ENCODE peak calls at places on chromosomes 3 and 15, in seven cellular contexts. One of them, this sample, is unnamed.

GRCh38 chr3:128949158-128949557 is 44.7 kb downstream of the CFAP92 start:
- DNase-seq in bronchial epithelial cell: no peak
- DNase-seq in tibial artery: no peak
- DNase-seq in lower leg skin: no peak
- DNase-seq in left ventricle myocardium inferior: no peak
- DNase-seq in skeletal muscle cell: no peak
- DNase-seq in ovary: no peak
- DNase-seq in this sample: no peak

GRCh38 chr3:104628185-104628789 is 738.4 kb upstream of the ALCAM start:
- DNase-seq in lower leg skin: no peak
- DNase-seq in bronchial epithelial cell: peak
- DNase-seq in tibial artery: no peak
- DNase-seq in left ventricle myocardium inferior: no peak
- DNase-seq in ovary: no peak
- DNase-seq in skeletal muscle cell: peak
- DNase-seq in this sample: no peak

GRCh38 chr3:23663246-23663645 is 142.5 kb upstream of the UBE2E1 start:
- DNase-seq in tibial artery: no peak
- DNase-seq in skeletal muscle cell: no peak
- DNase-seq in lower leg skin: no peak
- DNase-seq in ovary: no peak
- DNase-seq in left ventricle myocardium inferior: no peak
- DNase-seq in bronchial epithelial cell: no peak
- DNase-seq in this sample: no peak

GRCh38 chr15:65460948-65461347 is 38.2 kb upstream of the IGDCC4 start:
- DNase-seq in lower leg skin: no peak
- DNase-seq in left ventricle myocardium inferior: no peak
- DNase-seq in ovary: no peak
- DNase-seq in tibial artery: no peak
- DNase-seq in skeletal muscle cell: no peak
- DNase-seq in bronchial epithelial cell: peak
- DNase-seq in this sample: no peak

GRCh38 chr3:1533763-1534162 is 440.9 kb downstream of the CNTN6 start:
- DNase-seq in left ventricle myocardium inferior: no peak
- DNase-seq in skeletal muscle cell: no peak
- DNase-seq in bronchial epithelial cell: no peak
- DNase-seq in tibial artery: no peak
- DNase-seq in ovary: no peak
- DNase-seq in lower leg skin: no peak
- DNase-seq in this sample: no peak

GRCh38 chr3:141181191-141181590 is 50.4 kb upstream of the PXYLP1 start:
- DNase-seq in left ventricle myocardium inferior: no peak
- DNase-seq in lower leg skin: no peak
- DNase-seq in ovary: no peak
- DNase-seq in bronchial epithelial cell: no peak
- DNase-seq in tibial artery: no peak
- DNase-seq in skeletal muscle cell: no peak
- DNase-seq in this sample: no peak

GRCh38 chr15:101692799-101693198 is 31.5 kb downstream of the TARS3 start:
- DNase-seq in left ventricle myocardium inferior: no peak
- DNase-seq in tibial artery: no peak
- DNase-seq in ovary: no peak
- DNase-seq in lower leg skin: no peak
- DNase-seq in bronchial epithelial cell: peak
- DNase-seq in skeletal muscle cell: no peak
- DNase-seq in this sample: no peak

GRCh38 chr3:16048435-16049318 is 125.8 kb upstream of the GALNT15 start:
- DNase-seq in left ventricle myocardium inferior: no peak
- DNase-seq in tibial artery: no peak
- DNase-seq in skeletal muscle cell: no peak
- DNase-seq in lower leg skin: no peak
- DNase-seq in ovary: no peak
- DNase-seq in bronchial epithelial cell: peak
- DNase-seq in this sample: no peak

GRCh38 chr3:141969711-141970110 is 93.3 kb downstream of the ATP1B3 start:
- DNase-seq in lower leg skin: no peak
- DNase-seq in left ventricle myocardium inferior: no peak
- DNase-seq in tibial artery: no peak
- DNase-seq in ovary: no peak
- DNase-seq in bronchial epithelial cell: no peak
- DNase-seq in skeletal muscle cell: no peak
- DNase-seq in this sample: no peak

GRCh38 chr3:64627471-64628321 is 60.1 kb downstream of the ADAMTS9 start:
- DNase-seq in ovary: no peak
- DNase-seq in bronchial epithelial cell: peak
- DNase-seq in tibial artery: no peak
- DNase-seq in lower leg skin: no peak
- DNase-seq in left ventricle myocardium inferior: no peak
- DNase-seq in skeletal muscle cell: peak
- DNase-seq in this sample: peak

GRCh38 chr3:24493951-24494615 is 567 bp downstream of the THRB start:
- DNase-seq in lower leg skin: peak
- DNase-seq in tibial artery: peak
- DNase-seq in skeletal muscle cell: no peak
- DNase-seq in ovary: peak
- DNase-seq in bronchial epithelial cell: no peak
- DNase-seq in left ventricle myocardium inferior: peak
- DNase-seq in this sample: no peak

GRCh38 chr3:47910777-47911440 is 105.3 kb downstream of the MAP4 start:
- DNase-seq in lower leg skin: peak
- DNase-seq in left ventricle myocardium inferior: no peak
- DNase-seq in ovary: no peak
- DNase-seq in skeletal muscle cell: peak
- DNase-seq in bronchial epithelial cell: peak
- DNase-seq in tibial artery: no peak
- DNase-seq in this sample: peak

GRCh38 chr15:70479785-70480184 is 283.6 kb downstream of the UACA start:
- DNase-seq in lower leg skin: no peak
- DNase-seq in tibial artery: no peak
- DNase-seq in bronchial epithelial cell: no peak
- DNase-seq in ovary: no peak
- DNase-seq in left ventricle myocardium inferior: no peak
- DNase-seq in skeletal muscle cell: no peak
- DNase-seq in this sample: no peak
- H3K4me3 ChIP-seq in lower leg skin: no peak
- H3K4me3 ChIP-seq in tibial artery: no peak
- H3K4me3 ChIP-seq in bronchial epithelial cell: no peak
- H3K4me3 ChIP-seq in ovary: no peak
- H3K4me3 ChIP-seq in left ventricle myocardium inferior: no peak
- H3K4me3 ChIP-seq in skeletal muscle cell: no peak
- H3K4me3 ChIP-seq in this sample: no peak

GRCh38 chr3:149375164-149375823 is 2.2 kb downstream of the TM4SF1 start:
- DNase-seq in lower leg skin: no peak
- DNase-seq in tibial artery: no peak
- DNase-seq in ovary: no peak
- DNase-seq in bronchial epithelial cell: peak
- DNase-seq in left ventricle myocardium inferior: no peak
- DNase-seq in skeletal muscle cell: no peak
- DNase-seq in this sample: no peak

GRCh38 chr3:149376728-149377407 is 581 bp downstream of the TM4SF1 start:
- DNase-seq in skeletal muscle cell: no peak
- DNase-seq in left ventricle myocardium inferior: no peak
- DNase-seq in tibial artery: no peak
- DNase-seq in lower leg skin: no peak
- DNase-seq in bronchial epithelial cell: no peak
- DNase-seq in ovary: no peak
- DNase-seq in this sample: no peak

GRCh38 chr3:149375824-149376196 is 1.6 kb downstream of the TM4SF1 start:
- DNase-seq in bronchial epithelial cell: no peak
- DNase-seq in lower leg skin: no peak
- DNase-seq in left ventricle myocardium inferior: no peak
- DNase-seq in skeletal muscle cell: no peak
- DNase-seq in tibial artery: no peak
- DNase-seq in ovary: no peak
- DNase-seq in this sample: no peak

GRCh38 chr3:149378420-149379388 is 1.3 kb upstream of the TM4SF1 start:
- DNase-seq in bronchial epithelial cell: no peak
- DNase-seq in skeletal muscle cell: no peak
- DNase-seq in tibial artery: no peak
- DNase-seq in ovary: no peak
- DNase-seq in lower leg skin: no peak
- DNase-seq in left ventricle myocardium inferior: no peak
- DNase-seq in this sample: no peak

GRCh38 chr3:149377408-149378111 is at the start of gene TM4SF1:
- DNase-seq in tibial artery: peak
- DNase-seq in skeletal muscle cell: peak
- DNase-seq in bronchial epithelial cell: peak
- DNase-seq in ovary: peak
- DNase-seq in left ventricle myocardium inferior: peak
- DNase-seq in lower leg skin: peak
- DNase-seq in this sample: peak
- H3K4me3 ChIP-seq in tibial artery: peak
- H3K4me3 ChIP-seq in skeletal muscle cell: peak
- H3K4me3 ChIP-seq in bronchial epithelial cell: peak
- H3K4me3 ChIP-seq in ovary: peak
- H3K4me3 ChIP-seq in left ventricle myocardium inferior: peak
- H3K4me3 ChIP-seq in lower leg skin: peak
- H3K4me3 ChIP-seq in this sample: peak

GRCh38 chr3:172089250-172089649 is 49.9 kb downstream of the FNDC3B start:
- DNase-seq in bronchial epithelial cell: peak
- DNase-seq in lower leg skin: no peak
- DNase-seq in ovary: no peak
- DNase-seq in tibial artery: no peak
- DNase-seq in left ventricle myocardium inferior: no peak
- DNase-seq in skeletal muscle cell: no peak
- DNase-seq in this sample: no peak
- H3K4me3 ChIP-seq in bronchial epithelial cell: no peak
- H3K4me3 ChIP-seq in lower leg skin: no peak
- H3K4me3 ChIP-seq in ovary: no peak
- H3K4me3 ChIP-seq in tibial artery: no peak
- H3K4me3 ChIP-seq in left ventricle myocardium inferior: no peak
- H3K4me3 ChIP-seq in skeletal muscle cell: no peak
- H3K4me3 ChIP-seq in this sample: no peak

GRCh38 chr3:43997788-43998373 is 243.8 kb upstream of the TOPAZ1 start:
- DNase-seq in bronchial epithelial cell: peak
- DNase-seq in tibial artery: no peak
- DNase-seq in left ventricle myocardium inferior: no peak
- DNase-seq in skeletal muscle cell: no peak
- DNase-seq in ovary: no peak
- DNase-seq in lower leg skin: peak
- DNase-seq in this sample: no peak
- H3K4me3 ChIP-seq in bronchial epithelial cell: peak
- H3K4me3 ChIP-seq in tibial artery: peak
- H3K4me3 ChIP-seq in left ventricle myocardium inferior: peak
- H3K4me3 ChIP-seq in skeletal muscle cell: peak
- H3K4me3 ChIP-seq in ovary: no peak
- H3K4me3 ChIP-seq in lower leg skin: no peak
- H3K4me3 ChIP-seq in this sample: peak

DNA sequence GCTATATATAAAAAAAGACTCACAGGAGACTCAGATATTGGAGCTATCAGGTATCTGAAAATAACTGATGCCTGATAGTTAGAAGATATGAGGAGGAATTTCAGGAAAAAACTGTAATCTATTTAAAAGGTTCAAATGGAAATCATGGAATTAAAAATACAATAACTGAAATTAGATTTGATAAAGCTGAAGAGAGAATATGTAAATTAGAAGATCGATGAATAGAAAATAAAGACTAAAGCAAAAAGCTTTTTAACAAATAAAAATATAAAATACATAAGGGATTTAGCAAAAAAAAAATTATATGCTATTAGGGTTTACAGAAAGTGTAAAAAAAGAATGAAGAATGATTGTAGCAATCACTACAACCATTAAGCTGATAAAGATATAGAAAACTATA is 679.8 kb upstream of the LMCD1 start:
- DNase-seq in ovary: no peak
- DNase-seq in tibial artery: no peak
- DNase-seq in left ventricle myocardium inferior: no peak
- DNase-seq in bronchial epithelial cell: no peak
- DNase-seq in skeletal muscle cell: no peak
- DNase-seq in lower leg skin: no peak
- DNase-seq in this sample: no peak
- H3K4me3 ChIP-seq in ovary: no peak
- H3K4me3 ChIP-seq in tibial artery: no peak
- H3K4me3 ChIP-seq in left ventricle myocardium inferior: no peak
- H3K4me3 ChIP-seq in bronchial epithelial cell: no peak
- H3K4me3 ChIP-seq in skeletal muscle cell: no peak
- H3K4me3 ChIP-seq in lower leg skin: no peak
- H3K4me3 ChIP-seq in this sample: no peak

GRCh38 chr3:4826237-4827100 is 152.8 kb upstream of the BHLHE40 start:
- DNase-seq in ovary: no peak
- DNase-seq in left ventricle myocardium inferior: peak
- DNase-seq in bronchial epithelial cell: no peak
- DNase-seq in tibial artery: peak
- DNase-seq in skeletal muscle cell: no peak
- DNase-seq in lower leg skin: peak
- DNase-seq in this sample: peak
- H3K4me3 ChIP-seq in ovary: no peak
- H3K4me3 ChIP-seq in left ventricle myocardium inferior: peak
- H3K4me3 ChIP-seq in bronchial epithelial cell: no peak
- H3K4me3 ChIP-seq in tibial artery: no peak
- H3K4me3 ChIP-seq in skeletal muscle cell: no peak
- H3K4me3 ChIP-seq in lower leg skin: no peak
- H3K4me3 ChIP-seq in this sample: peak

DNA sequence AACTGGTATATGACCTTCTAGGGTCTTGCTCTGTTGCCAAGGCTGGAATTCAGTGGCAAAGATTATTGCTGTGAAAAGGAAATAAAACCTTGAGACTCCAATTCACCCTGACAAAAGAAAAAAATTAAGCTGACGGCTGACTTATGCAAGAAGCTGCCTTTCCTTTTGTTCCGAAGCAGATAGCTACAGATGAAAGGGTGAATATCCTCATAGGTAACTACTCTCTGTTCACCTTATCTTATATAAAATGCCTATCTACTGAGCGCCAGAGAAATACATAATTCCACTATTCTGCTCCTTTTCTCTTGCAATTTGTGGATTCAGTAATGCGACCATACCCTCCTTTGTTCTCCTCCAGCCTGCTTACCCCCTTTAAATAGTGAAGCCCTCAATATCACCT is 68.8 kb downstream of the HERC1 start:
- DNase-seq in tibial artery: no peak
- DNase-seq in ovary: no peak
- DNase-seq in skeletal muscle cell: no peak
- DNase-seq in bronchial epithelial cell: no peak
- DNase-seq in lower leg skin: no peak
- DNase-seq in left ventricle myocardium inferior: no peak
- DNase-seq in this sample: no peak
- H3K4me3 ChIP-seq in tibial artery: no peak
- H3K4me3 ChIP-seq in ovary: no peak
- H3K4me3 ChIP-seq in skeletal muscle cell: no peak
- H3K4me3 ChIP-seq in bronchial epithelial cell: no peak
- H3K4me3 ChIP-seq in lower leg skin: no peak
- H3K4me3 ChIP-seq in left ventricle myocardium inferior: no peak
- H3K4me3 ChIP-seq in this sample: no peak

This sample was measured in epithelial cell of proximal tubule.